ENCODE peak calls at places on chromosomes 3 and 15, in six cellular contexts. Y, V, R, I, C and W are unnamed samples.
A peak's percentile ranks its signal among the peaks of the same experiment; 100 is the strongest.

GRCh38 chr3:42742259-42742658 is 30.8 kb downstream of the CCDC13 start:
- DNase-seq in Y (no peak), V (no peak), R (peak; percentile 46), I (no peak), C (no peak), W (peak; percentile 56)

GRCh38 chr3:97720417-97720816 is 44.1 kb upstream of the ARL6 start:
- DNase-seq in Y (no peak), V (no peak), R (no peak), I (no peak), C (no peak), W (no peak)

GRCh38 chr3:115233021-115233420 is 85.9 kb upstream of the ZBTB20 start:
- DNase-seq in Y (no peak), V (no peak), R (no peak), I (no peak), C (no peak), W (no peak)

GRCh38 chr15:100781061-100781960 is 98.3 kb upstream of the ALDH1A3 start:
- DNase-seq in Y (no peak), V (no peak), R (peak; percentile 60), I (no peak), C (no peak), W (peak; percentile 54)

GRCh38 chr3:19970289-19970688 is 23.4 kb downstream of the RAB5A start:
- DNase-seq in Y (peak; percentile 49), V (no peak), R (no peak), I (no peak), C (no peak), W (no peak)

GRCh38 chr3:126903521-126903920 is 79.4 kb upstream of the PLXNA1 start:
- DNase-seq in Y (no peak), V (peak; percentile 72), R (no peak), I (no peak), C (no peak), W (no peak)

GRCh38 chr15:33837294-33837693 is 131.0 kb upstream of the CHRM5 start:
- DNase-seq in Y (no peak), V (no peak), R (no peak), I (no peak), C (no peak), W (no peak)

GRCh38 chr3:86937306-86937791 is 53.6 kb downstream of the VGLL3 start:
- DNase-seq in Y (peak; percentile 87), V (no peak), R (no peak), I (no peak), C (no peak), W (no peak)

GRCh38 chr15:74179101-74179841 is 5.8 kb downstream of the ISLR start:
- DNase-seq in Y (peak; percentile 98), V (no peak), R (peak; percentile 96), I (no peak), C (no peak), W (peak; percentile 65)

GRCh38 chr3:151146071-151146730 is 56.8 kb downstream of the GPR171 start:
- DNase-seq in Y (peak; percentile 78), V (peak; percentile 63), R (peak; percentile 81), I (peak; percentile 23), C (peak; percentile 88), W (peak; percentile 82)

GRCh38 chr15:40320931-40321371 is 2.5 kb upstream of the INAFM2 start:
- DNase-seq in Y (peak; percentile 82), V (no peak), R (no peak), I (peak; percentile 22), C (peak; percentile 94), W (no peak)

GRCh38 chr3:72010044-72010443 is 225.1 kb upstream of the PROK2 start:
- DNase-seq in Y (peak; percentile 39), V (no peak), R (no peak), I (no peak), C (no peak), W (no peak)

GRCh38 chr3:170697131-170697530 is 111.3 kb upstream of the SLC7A14 start:
- DNase-seq in Y (no peak), V (no peak), R (no peak), I (no peak), C (no peak), W (no peak)

GRCh38 chr15:55942332-55942731 is 51.1 kb downstream of the NEDD4 start:
- DNase-seq in Y (no peak), V (no peak), R (no peak), I (no peak), C (no peak), W (no peak)

GRCh38 chr15:42845581-42845980 is 75.0 kb downstream of the TTBK2 start:
- DNase-seq in Y (no peak), V (no peak), R (no peak), I (no peak), C (no peak), W (no peak)

GRCh38 chr3:152096280-152096679 is 172.4 kb upstream of the MBNL1 start:
- DNase-seq in Y (no peak), V (no peak), R (no peak), I (no peak), C (no peak), W (no peak)

GRCh38 chr15:35319354-35319753 is 226.6 kb downstream of the DPH6 start:
- DNase-seq in Y (no peak), V (no peak), R (no peak), I (no peak), C (no peak), W (no peak)

GRCh38 chr3:21826416-21826815 is 75.4 kb upstream of the ZNF385D start:
- DNase-seq in Y (peak; percentile 7), V (no peak), R (no peak), I (no peak), C (no peak), W (no peak)

GRCh38 chr3:173891272-173892100 is 493.9 kb downstream of the NLGN1 start:
- DNase-seq in Y (peak; percentile 1), V (no peak), R (no peak), I (no peak), C (no peak), W (no peak)

GRCh38 chr3:41681479-41681878 is 280.4 kb downstream of the ULK4 start:
- DNase-seq in Y (peak; percentile 94), V (no peak), R (no peak), I (no peak), C (peak; percentile 66), W (no peak)

GRCh38 chr3:115624029-115624645 is 827 bp downstream of the GAP43 start:
- DNase-seq in Y (no peak), V (no peak), R (no peak), I (no peak), C (peak; percentile 21), W (no peak)

GRCh38 chr15:68984589-68984988 is 29.9 kb upstream of the NOX5 start:
- DNase-seq in Y (no peak), V (no peak), R (no peak), I (no peak), C (no peak), W (no peak)

GRCh38 chr3:44920081-44920480 is 45.7 kb downstream of the TGM4 start:
- DNase-seq in Y (peak; percentile 14), V (no peak), R (no peak), I (no peak), C (no peak), W (no peak)

GRCh38 chr15:59657635-59658125 is 365 bp upstream of the GTF2A2 start:
- DNase-seq in Y (no peak), V (no peak), R (no peak), I (no peak), C (no peak), W (no peak)

GRCh38 chr3:78281381-78281780 is 1241.5 kb downstream of the ROBO2 start:
- DNase-seq in Y (no peak), V (no peak), R (no peak), I (no peak), C (no peak), W (no peak)

GRCh38 chr15:88341653-88342052 is 85.1 kb upstream of the NTRK3 start:
- DNase-seq in Y (no peak), V (no peak), R (no peak), I (no peak), C (no peak), W (no peak)

GRCh38 chr15:101000271-101000681 is 81.1 kb downstream of the LRRK1 start:
- DNase-seq in Y (no peak), V (no peak), R (peak; percentile 24), I (no peak), C (no peak), W (no peak)

GRCh38 chr3:145893331-145893730 is 267.7 kb downstream of the PLOD2 start:
- DNase-seq in Y (no peak), V (no peak), R (no peak), I (no peak), C (no peak), W (no peak)